ENCODE peak calls at places on chromosome 6, in eight cellular contexts. B is psoas muscle, Z is heart left ventricle, E is right lobe of liver, G is aorta, Q is esophagus muscularis mucosa, X is adrenal gland, I is MM.1S. U is an unnamed sample. For H3K4me1, the result is how much of the 10 kb centered on the place peaks cover.

GRCh38 chr6:107870379-107870778 is 46.3 kb upstream of the SCML4 start:
- DNase-seq in I (no peak), Z (no peak), G (no peak), Q (no peak), B (no peak), X (no peak), E (no peak), U (no peak)

GRCh38 chr6:104558746-104559145 is 301.0 kb downstream of the HACE1 start:
- DNase-seq in Q (no peak), X (no peak), B (no peak), E (no peak), G (no peak), I (no peak), Z (no peak), U (no peak)

GRCh38 chr6:109456710-109457595 is 1.4 kb upstream of the MICAL1 start:
- DNase-seq in B (peak), I (no peak), Z (no peak), E (peak), X (peak), Q (no peak), G (peak), U (no peak)

GRCh38 chr6:37029249-37029959 is 23.9 kb downstream of the FGD2 start:
- DNase-seq in X (peak), E (no peak), Q (no peak), G (peak), B (peak), Z (peak), I (peak), U (peak)

GRCh38 chr6:151413372-151414145 is 22.2 kb upstream of the ZBTB2 start:
- DNase-seq in Z (no peak), B (no peak), I (peak), Q (no peak), X (no peak), E (no peak), G (no peak), U (no peak)

GRCh38 chr6:85418059-85418458 is 31.8 kb upstream of the NT5E start:
- DNase-seq in X (no peak), B (no peak), E (no peak), I (no peak), Z (no peak), G (no peak), Q (no peak), U (no peak)

GRCh38 chr6:138757131-138757530 is 16.4 kb upstream of the CCDC28A start:
- DNase-seq in I (no peak), B (no peak), X (no peak), Z (no peak), E (no peak), Q (no peak), G (no peak), U (no peak)

GRCh38 chr6:99349620-99350141 is at the start of gene FAXC:
- DNase-seq in Z (peak), G (peak), E (no peak), Q (no peak), B (peak), I (peak), X (peak), U (peak)

GRCh38 chr6:107704377-107705013 is 119.6 kb downstream of the SCML4 start:
- DNase-seq in Z (no peak), X (no peak), I (peak), G (no peak), Q (no peak), E (no peak), B (no peak), U (no peak)

GRCh38 chr6:80196914-80197313 is 90.4 kb downstream of the BCKDHB start:
- DNase-seq in B (no peak), I (no peak), G (no peak), Q (no peak), E (no peak), Z (no peak), X (no peak), U (no peak)

GRCh38 chr6:166489301-166490155 is 97.0 kb downstream of the RAMACL start:
- DNase-seq in Q (no peak), X (no peak), Z (no peak), I (no peak), G (no peak), B (no peak), E (no peak), U (no peak)

GRCh38 chr6:125947581-125947980 is 9.0 kb upstream of the HINT3 start:
- DNase-seq in G (peak), Q (no peak), Z (no peak), B (no peak), E (no peak), I (no peak), X (peak), U (peak)

GRCh38 chr6:125950293-125950692 is 6.3 kb upstream of the HINT3 start:
- DNase-seq in B (no peak), X (no peak), I (no peak), G (no peak), Q (no peak), Z (no peak), E (no peak), U (no peak)

GRCh38 chr6:125951323-125951722 is 5.2 kb upstream of the HINT3 start:
- DNase-seq in B (no peak), X (no peak), Z (no peak), E (no peak), Q (no peak), G (no peak), I (no peak), U (no peak)

GRCh38 chr6:125948455-125948854 is 8.1 kb upstream of the HINT3 start:
- DNase-seq in B (no peak), I (no peak), X (no peak), Z (no peak), Q (no peak), E (no peak), G (no peak), U (no peak)

GRCh38 chr6:125949069-125949468 is 7.5 kb upstream of the HINT3 start:
- DNase-seq in I (no peak), B (no peak), Z (no peak), G (no peak), X (no peak), E (no peak), Q (no peak), U (no peak)
- H3K4me1 ChIP-seq in I (under half), B (under half), Z (under half), G (under half), X (under half), E (under half), Q (under half), U (under half)

DNA sequence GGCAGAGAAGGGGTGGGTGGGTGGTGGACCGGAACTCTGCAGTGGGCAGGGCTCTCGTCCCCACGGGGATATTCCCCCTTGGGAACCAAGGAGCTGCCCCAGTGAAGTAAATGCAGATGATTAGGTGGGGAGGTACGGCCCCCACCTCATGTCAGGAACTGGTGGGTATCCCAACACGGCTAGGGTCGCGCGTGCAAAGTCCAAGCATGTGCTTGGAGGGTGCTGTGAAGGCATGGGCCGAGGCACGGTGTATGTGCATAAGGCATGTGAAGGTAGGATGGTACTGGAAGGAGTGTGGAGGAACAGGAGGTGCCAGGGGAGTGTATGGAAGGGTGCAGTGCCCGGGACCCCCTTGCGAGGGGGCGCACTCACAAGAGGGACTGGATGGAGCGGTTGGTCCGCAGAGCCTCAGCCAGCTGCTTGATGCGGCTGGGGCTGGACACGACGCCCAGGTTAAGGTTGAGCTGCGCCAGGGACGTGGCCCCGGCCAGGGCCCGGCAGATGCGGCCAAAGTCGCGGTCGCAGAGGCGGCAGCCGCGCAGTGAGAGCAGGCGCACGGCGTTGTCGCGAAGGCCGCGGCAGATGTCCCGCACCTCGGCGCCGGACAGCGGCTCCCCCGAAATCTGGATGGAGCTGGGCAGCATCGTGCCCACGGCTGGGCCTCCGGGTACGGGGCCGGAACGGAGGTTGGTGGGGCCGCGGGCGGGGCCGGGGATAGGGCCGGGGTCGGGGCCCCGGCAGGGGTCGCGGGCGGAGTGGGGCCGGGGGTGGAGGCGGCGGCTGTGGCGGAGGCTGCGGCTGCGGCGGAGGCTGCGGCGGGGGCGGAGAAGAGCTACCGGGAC is 783 bp downstream of the LRRC73 start:
- DNase-seq in B (peak), X (no peak), E (no peak), I (no peak), Z (no peak), Q (no peak), G (no peak), U (no peak)
- H3K27ac ChIP-seq in B (no peak), X (peak), E (no peak), I (no peak), Z (peak), Q (peak), G (no peak), U (no peak)

DNA sequence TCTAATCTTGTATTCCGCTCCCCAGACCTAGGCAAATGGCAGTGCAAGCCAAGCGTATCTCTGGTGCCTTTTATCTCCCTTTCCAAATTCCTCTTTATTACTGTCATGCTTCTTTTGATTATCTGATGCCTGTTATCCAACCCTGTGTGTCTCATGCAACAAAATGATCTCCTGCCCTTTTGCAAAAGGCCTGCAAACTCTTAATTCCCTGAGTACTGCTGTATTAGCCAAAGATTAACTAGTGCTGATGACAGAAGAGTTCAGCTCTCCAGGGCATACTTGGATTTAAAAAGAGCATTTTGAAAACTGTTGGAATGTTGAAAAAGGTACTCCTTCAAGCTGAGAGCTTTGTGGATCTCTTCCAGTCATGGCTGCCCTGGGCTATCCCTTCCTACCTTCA is 138.0 kb downstream of the CARMIL1 start:
- DNase-seq in G (no peak), E (no peak), I (no peak), Q (no peak), Z (no peak), X (no peak), B (no peak), U (no peak)
- H3K4me1 ChIP-seq in G (under half), E (under half), I (half or more), Q (under half), Z (under half), X (under half), B (under half), U (half or more)

GRCh38 chr6:30843611-30843998 is 40.7 kb upstream of the DDR1 start:
- DNase-seq in B (no peak), X (no peak), G (no peak), Z (no peak), I (no peak), Q (no peak), E (no peak), U (no peak)

GRCh38 chr6:30842754-30843610 is 41.3 kb upstream of the DDR1 start:
- DNase-seq in E (no peak), I (no peak), Z (no peak), X (no peak), Q (no peak), B (no peak), G (no peak), U (no peak)

GRCh38 chr6:30840084-30840921 is 44.0 kb upstream of the DDR1 start:
- DNase-seq in X (no peak), G (no peak), E (no peak), Q (no peak), B (no peak), Z (no peak), I (no peak), U (no peak)

GRCh38 chr6:30840922-30841643 is 43.2 kb upstream of the DDR1 start:
- DNase-seq in I (no peak), B (no peak), G (no peak), X (no peak), E (no peak), Q (no peak), Z (no peak), U (no peak)

DNA sequence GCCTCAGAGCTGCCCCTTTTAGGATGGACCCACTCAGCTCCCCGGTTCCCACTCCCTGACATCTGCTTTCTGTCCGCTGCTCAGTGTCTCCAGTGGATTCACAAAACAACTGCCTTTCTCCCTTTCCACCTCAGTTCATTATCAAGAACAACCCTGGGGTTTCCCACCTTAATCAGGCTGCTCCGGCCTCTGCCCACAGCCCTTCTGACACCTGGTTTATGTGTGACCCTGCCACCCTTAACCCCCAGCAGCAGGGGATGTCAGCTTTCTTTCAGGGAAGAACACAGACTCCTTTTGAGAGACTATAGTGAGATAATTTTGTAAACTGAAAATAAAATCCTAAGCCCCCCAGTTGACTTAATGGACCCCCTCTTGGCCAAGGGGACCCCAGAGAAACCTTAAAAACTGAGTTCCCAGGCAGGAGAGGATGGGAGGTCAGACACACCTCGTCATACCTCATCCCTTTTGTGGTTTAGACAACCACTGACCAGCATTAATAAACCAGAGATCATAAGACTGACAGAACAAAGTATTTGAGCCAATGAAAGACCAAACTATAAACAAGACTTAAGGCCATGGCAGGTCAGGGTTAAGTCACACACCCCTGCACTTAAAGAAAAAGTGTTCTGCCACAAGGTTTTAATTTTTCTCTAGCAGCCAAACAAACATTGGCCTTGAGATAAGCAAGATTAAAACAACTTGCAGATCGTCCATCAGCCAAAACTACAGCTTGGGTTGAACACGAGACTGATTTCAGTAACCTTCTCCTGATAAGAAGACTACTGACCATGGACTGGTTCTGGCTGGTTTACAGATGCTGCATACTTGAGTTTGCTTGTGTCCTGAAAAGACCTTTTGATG is 42.4 kb upstream of the DDR1 start:
- DNase-seq in Q (no peak), I (no peak), G (no peak), X (peak), Z (no peak), B (no peak), E (no peak), U (no peak)
- H3K27ac ChIP-seq in Q (no peak), I (no peak), G (no peak), X (no peak), Z (no peak), B (no peak), E (no peak), U (peak)

DNA sequence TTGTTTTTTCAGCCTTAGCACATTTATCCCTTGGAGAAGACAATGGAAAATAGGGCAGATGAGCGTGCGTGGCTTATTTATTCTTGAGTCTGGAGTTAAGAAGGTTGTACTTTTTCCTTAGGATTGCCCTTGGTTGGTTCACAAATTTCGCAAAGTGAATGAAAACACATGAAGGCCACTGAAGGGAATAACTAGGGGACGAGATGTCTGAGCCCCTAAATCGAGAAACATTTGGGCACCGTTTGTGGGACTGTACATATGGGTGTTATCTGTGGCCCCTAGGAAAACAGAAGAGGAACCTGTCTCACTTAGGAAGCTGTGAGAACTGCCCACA is 19.4 kb upstream of the TRIM27 start:
- DNase-seq in Z (no peak), G (no peak), I (no peak), Q (no peak), X (no peak), E (no peak), B (no peak), U (no peak)
- H3K4me1 ChIP-seq in Z (under half), G (under half), I (under half), Q (under half), X (under half), E (under half), B (under half), U (under half)

DNA sequence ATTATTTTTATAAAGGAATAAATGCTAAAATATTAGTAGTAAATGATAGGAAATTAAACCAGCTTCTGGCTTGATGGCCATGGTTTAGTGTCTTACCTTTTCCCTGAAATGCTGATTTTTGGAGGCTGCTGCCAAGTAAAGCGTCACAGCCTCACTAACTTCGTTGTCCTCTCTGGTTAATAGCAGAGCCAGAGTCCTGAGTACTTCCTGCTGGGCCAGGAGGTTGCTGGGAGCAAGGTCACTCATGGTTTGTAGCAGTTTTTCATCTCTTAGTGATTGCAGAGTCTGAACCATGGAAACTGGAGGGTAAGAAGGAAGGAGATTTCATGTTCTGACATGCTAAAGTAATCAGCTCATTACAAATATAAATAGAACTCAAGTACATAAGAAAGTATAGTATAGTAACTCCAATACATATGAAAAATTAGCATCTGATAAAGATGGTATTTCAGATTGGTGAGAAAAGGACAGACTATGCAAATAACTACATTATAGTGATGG is 26.5 kb upstream of the ARMH2 start:
- DNase-seq in E (no peak), G (no peak), Q (no peak), Z (no peak), B (no peak), X (no peak), I (no peak), U (no peak)
- H3K27ac ChIP-seq in E (no peak), G (no peak), Q (no peak), Z (no peak), B (no peak), X (no peak), I (no peak), U (no peak)

U was measured in upper lobe of right lung.